ENCODE peak calls at places on chromosomes 7 and 10, in seven cellular contexts. I is PC-3, U is GM23248, J is GM23338, G is neural progenitor cell, F is HCT116, L is hepatocyte. T is an unnamed sample.

GRCh38 chr7:333399-333776 is 43.4 kb downstream of the FOXL3 start:
- DNase-seq in U (peak; percentile 48), G (peak; percentile 46), J (no peak), L (peak; percentile 68), F (no peak), I (peak; percentile 65), T (no peak)

GRCh38 chr7:2928613-2929311 is 84.7 kb upstream of the GNA12 start:
- DNase-seq in I (no peak), L (no peak), G (no peak), U (no peak), J (no peak), F (no peak), T (no peak)

GRCh38 chr7:142797342-142797798 is 26.6 kb downstream of the PRSS2 start:
- DNase-seq in U (no peak), I (no peak), G (peak; percentile 31), J (peak; percentile 47), L (no peak), F (no peak), T (no peak)

GRCh38 chr7:102095933-102096332 is 190.7 kb upstream of the SH2B2 start:
- DNase-seq in I (no peak), F (no peak), J (no peak), U (no peak), L (no peak), G (no peak), T (no peak)

GRCh38 chr7:111741811-111742240 is 179.5 kb upstream of the IMMP2L start:
- DNase-seq in I (peak; percentile 78), F (peak; percentile 75), U (peak; percentile 70), G (peak; percentile 81), J (peak; percentile 92), L (peak; percentile 82), T (peak; percentile 65)

GRCh38 chr7:66535414-66536329 is 93.0 kb upstream of the KCTD7 start:
- DNase-seq in L (peak; percentile 52), J (no peak), F (no peak), G (no peak), U (no peak), I (no peak), T (no peak)

GRCh38 chr10:132565516-132566209 is 28.1 kb downstream of the INPP5A start:
- DNase-seq in G (no peak), F (no peak), I (peak; percentile 14), L (no peak), J (no peak), U (no peak), T (no peak)

GRCh38 chr7:74240482-74240881 is 13.7 kb downstream of the RFC2 start:
- DNase-seq in U (no peak), J (no peak), I (no peak), L (peak; percentile 47), G (no peak), F (no peak), T (no peak)

GRCh38 chr10:25304606-25305005 is 129.8 kb downstream of the GPR158 start:
- DNase-seq in F (no peak), J (no peak), L (no peak), I (peak; percentile 10), U (no peak), G (no peak), T (no peak)

GRCh38 chr7:12802070-12802469 is 114.6 kb downstream of the ARL4A start:
- DNase-seq in U (peak; percentile 1), L (peak; percentile 38), J (no peak), I (peak; percentile 33), F (peak; percentile 42), G (no peak), T (no peak)

GRCh38 chr10:128498378-128498730 is 372.1 kb upstream of the MKI67 start:
- DNase-seq in U (no peak), G (no peak), I (no peak), J (peak; percentile 17), L (no peak), F (no peak), T (no peak)

GRCh38 chr10:128499486-128499885 is 373.3 kb upstream of the MKI67 start:
- DNase-seq in G (no peak), J (no peak), F (no peak), L (no peak), U (no peak), I (no peak), T (no peak)

GRCh38 chr10:128498746-128499145 is 372.5 kb upstream of the MKI67 start:
- DNase-seq in I (no peak), G (no peak), J (no peak), F (no peak), U (no peak), L (no peak), T (no peak)

GRCh38 chr10:128500642-128501041 is 374.4 kb upstream of the MKI67 start:
- DNase-seq in L (no peak), F (no peak), U (no peak), G (no peak), I (no peak), J (no peak), T (no peak)

DNA sequence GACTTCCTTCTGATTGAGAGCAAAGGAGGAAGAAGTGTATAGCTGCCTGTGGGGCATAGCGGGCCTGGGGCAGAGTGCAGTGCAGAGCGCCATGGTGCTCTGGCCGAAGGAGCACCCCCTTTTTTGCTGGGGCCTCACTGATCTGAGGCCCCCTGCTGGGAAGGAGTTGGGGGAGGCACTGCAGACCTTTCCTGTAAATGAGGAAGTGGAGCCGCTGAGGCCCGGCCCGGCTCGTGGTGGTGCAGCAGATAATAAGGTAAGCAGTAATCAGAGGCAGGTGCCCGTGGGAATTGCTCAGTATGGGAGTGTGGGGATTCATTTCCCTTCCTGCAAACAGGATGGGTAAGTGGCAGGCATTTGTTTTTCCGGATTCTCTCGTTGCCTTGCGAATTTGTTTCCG is 373.7 kb upstream of the MKI67 start:
- DNase-seq in U (no peak), J (no peak), I (no peak), L (no peak), G (no peak), F (no peak), T (no peak)
- TF ChIP-seq EZH2phosphoT487 in U (no peak), J (no peak), I (no peak), L (no peak), G (no peak), F (no peak), T (no peak)

GRCh38 chr10:97632949-97633884 is at the start of gene MORN4:
- DNase-seq in J (peak; percentile 98), G (peak; percentile 96), U (peak; percentile 97), F (peak; percentile 83), I (peak; percentile 90), L (peak; percentile 96), T (peak; percentile 87)
- H3K27ac ChIP-seq in J (peak within 1 kb of the TSS; percentile 82), G (peak within 1 kb of the TSS; percentile 49), U (peak within 1 kb of the TSS; percentile 39), F (peak within 1 kb of the TSS; percentile 64), I (no peak within 1 kb of the TSS), L (peak within 1 kb of the TSS; percentile 72), T (no peak within 1 kb of the TSS)

DNA sequence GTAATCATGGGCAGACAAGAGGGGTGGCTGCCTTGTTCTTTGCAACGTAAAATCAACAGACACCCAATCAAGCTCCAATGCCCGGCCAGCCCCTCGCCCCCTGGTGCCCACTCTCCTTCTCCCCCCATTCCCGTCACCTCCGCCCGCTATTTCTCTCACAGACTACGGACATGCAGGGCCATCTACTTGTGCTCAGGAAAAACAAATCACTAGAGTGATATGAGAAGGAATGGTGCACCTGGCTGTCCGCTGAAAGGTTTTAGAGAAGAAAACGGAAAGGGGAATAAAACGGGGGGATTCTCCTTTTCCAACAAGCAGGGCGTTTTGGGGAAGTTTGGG is 392 bp downstream of the GRM8 start:
- DNase-seq in L (no peak), F (no peak), G (peak; percentile 12), I (no peak), J (peak; percentile 25), U (no peak), T (no peak)
- TF ChIP-seq EZH2 in L (peak; percentile 80), F (no peak), G (peak; percentile 64), I (no peak), J (no peak), U (peak; percentile 99), T (no peak)

GRCh38 chr7:83984076-83984475 is 210.5 kb downstream of the SEMA3A start:
- DNase-seq in G (no peak), F (no peak), U (no peak), J (no peak), I (no peak), L (no peak), T (no peak)
- TF ChIP-seq EZH2phosphoT487 in G (no peak), F (no peak), U (no peak), J (no peak), I (no peak), L (no peak), T (no peak)

GRCh38 chr7:44094796-44095592 is 9.2 kb upstream of the AEBP1 start:
- DNase-seq in L (no peak), I (no peak), G (no peak), U (no peak), J (no peak), F (no peak), T (no peak)

GRCh38 chr7:44098092-44099068 is 5.8 kb upstream of the AEBP1 start:
- DNase-seq in F (no peak), J (no peak), I (no peak), G (no peak), U (no peak), L (no peak), T (no peak)

GRCh38 chr7:44096326-44096881 is 7.7 kb upstream of the AEBP1 start:
- DNase-seq in J (no peak), I (no peak), G (no peak), F (no peak), L (no peak), U (no peak), T (no peak)

GRCh38 chr7:44095781-44096180 is 8.4 kb upstream of the AEBP1 start:
- DNase-seq in J (no peak), U (no peak), G (no peak), L (no peak), I (no peak), F (no peak), T (no peak)

GRCh38 chr7:44097064-44097932 is 6.8 kb upstream of the AEBP1 start:
- DNase-seq in G (no peak), F (no peak), J (no peak), U (no peak), L (no peak), I (no peak), T (peak; percentile 80)
- H3K27ac ChIP-seq in G (no peak overlapping the region), F (no peak overlapping the region), J (no peak overlapping the region), U (no peak overlapping the region), L (no peak overlapping the region), I (no peak overlapping the region), T (peak overlapping the region; percentile 93)

DNA sequence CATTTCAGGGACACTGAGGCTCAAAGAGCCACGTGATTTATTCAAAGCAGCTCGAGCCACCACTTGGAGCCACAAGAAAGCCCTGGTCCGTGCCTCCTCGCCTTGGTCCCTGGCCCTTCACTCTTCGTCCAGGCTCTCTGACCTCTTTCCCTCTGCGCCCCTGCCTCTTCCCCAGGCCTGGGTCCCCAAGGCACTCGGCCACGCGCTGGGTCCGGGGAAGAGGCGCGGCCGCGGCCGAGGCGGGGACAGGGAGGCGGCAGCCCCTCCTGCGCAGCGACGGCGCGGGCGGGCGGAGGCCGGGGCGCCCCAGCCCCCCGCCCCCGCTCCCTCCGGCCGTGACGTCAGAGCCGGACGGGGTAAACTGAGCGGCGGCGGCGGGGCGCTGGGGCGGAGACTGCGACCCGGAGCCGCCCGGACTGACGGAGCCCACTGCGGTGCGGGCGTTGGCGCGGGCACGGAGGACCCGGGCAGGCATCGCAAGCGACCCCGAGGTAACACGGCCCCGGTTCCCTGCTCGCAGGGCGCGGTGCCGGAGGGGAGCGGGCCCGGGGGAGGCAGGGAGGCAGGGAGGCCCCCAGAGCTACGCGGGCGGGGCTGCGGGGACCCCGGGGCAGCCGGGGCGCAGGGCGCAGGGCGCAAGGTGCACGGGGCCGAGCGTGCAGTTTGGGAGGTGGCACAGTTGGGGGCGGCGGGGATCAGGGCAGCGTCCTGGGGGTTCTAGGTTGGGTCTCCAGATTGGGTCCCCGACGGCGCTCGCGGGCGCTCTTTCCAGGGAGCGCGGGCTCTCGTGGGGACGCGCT is at the start of gene SLC18A2:
- DNase-seq in L (no peak), U (no peak), J (peak; percentile 78), I (no peak), F (no peak), G (peak; percentile 78), T (no peak)
- TF ChIP-seq EZH2 in L (peak; percentile 69), U (no peak), J (no peak), I (no peak), F (no peak), G (no peak), T (no peak)

T was measured in MM.1S.